ENCODE peak calls at places on chromosomes 1 and 21, in five cellular contexts. T is glutamatergic neuron, A is fibroblast of lung, D is HFF-Myc, H is HCT116. C is an unnamed sample.

GRCh38 chr1:206911064-206911663 is 10.6 kb downstream of the FCMR start:
- DNase-seq in D (no peak), T (no peak), H (no peak), A (peak), C (peak)

GRCh38 chr21:42002421-42002958 is 7.7 kb downstream of the ZBTB21 start:
- DNase-seq in A (peak), D (peak), H (no peak), T (no peak), C (peak)

GRCh38 chr1:248822148-248823032 is 3.3 kb downstream of the SH3BP5L start:
- DNase-seq in A (peak), H (no peak), T (no peak), D (no peak), C (no peak)

GRCh38 chr1:55375617-55376258 is 160.6 kb upstream of the USP24 start:
- DNase-seq in A (peak), H (peak), D (peak), T (peak), C (peak)

GRCh38 chr1:84973493-84974334 is 23.2 kb downstream of the MCOLN2 start:
- DNase-seq in H (no peak), T (no peak), D (no peak), A (no peak), C (peak)

GRCh38 chr1:17893891-17894631 is 138.9 kb downstream of the ACTL8 start:
- DNase-seq in H (no peak), D (no peak), T (no peak), A (no peak), C (no peak)

GRCh38 chr1:213070399-213070798 is 19.4 kb downstream of the RPS6KC1 start:
- DNase-seq in H (no peak), A (peak), D (peak), T (no peak), C (peak)

GRCh38 chr1:156390409-156391144 is 21.6 kb downstream of the RHBG start:
- DNase-seq in T (no peak), D (no peak), A (no peak), H (no peak), C (no peak)

GRCh38 chr1:112172294-112172882 is 182.9 kb upstream of the KCND3 start:
- DNase-seq in T (no peak), A (peak), H (no peak), D (peak), C (peak)

GRCh38 chr1:31588751-31589515 is 12.6 kb downstream of the TINAGL1 start:
- DNase-seq in D (no peak), A (peak), H (no peak), T (no peak), C (no peak)

GRCh38 chr1:203491664-203492485 is 2.1 kb upstream of the OPTC start:
- DNase-seq in H (no peak), A (no peak), D (no peak), T (peak), C (no peak)

GRCh38 chr1:18512883-18513282 is 32.2 kb downstream of the KLHDC7A start:
- DNase-seq in A (no peak), T (no peak), D (no peak), H (no peak), C (no peak)

GRCh38 chr1:162444903-162445302 is 33.0 kb upstream of the SH2D1B start:
- DNase-seq in H (no peak), A (no peak), D (no peak), T (no peak), C (no peak)

GRCh38 chr1:7255303-7256058 is 470.2 kb downstream of the CAMTA1 start:
- DNase-seq in T (no peak), D (peak), H (no peak), A (peak), C (peak)

GRCh38 chr1:246588322-246588721 is 22.1 kb downstream of the CNST start:
- DNase-seq in D (no peak), T (no peak), A (peak), H (no peak), C (peak)

GRCh38 chr1:150876111-150876434 is 326 bp downstream of the ARNT start:
- DNase-seq in A (peak), T (peak), D (peak), H (peak), C (peak)

GRCh38 chr1:229067546-229067945 is 203.4 kb upstream of the RAB4A start:
- DNase-seq in D (no peak), T (no peak), A (no peak), H (no peak), C (no peak)

GRCh38 chr1:185441608-185442007 is 124.6 kb upstream of the IVNS1ABP start:
- DNase-seq in D (no peak), T (no peak), A (peak), H (no peak), C (peak)

GRCh38 chr1:59747469-59748014 is 67.2 kb upstream of the HOOK1 start:
- DNase-seq in H (no peak), D (no peak), A (peak), T (no peak), C (no peak)

GRCh38 chr1:180365039-180365438 is 135.0 kb downstream of the LHX4 start:
- DNase-seq in T (no peak), D (no peak), A (no peak), H (no peak), C (peak)

GRCh38 chr1:1013105-1013921 is at the start of gene ISG15:
- DNase-seq in D (no peak), A (peak), T (no peak), H (peak), C (peak)

GRCh38 chr1:17653728-17654351 is 101.3 kb upstream of the ACTL8 start:
- DNase-seq in H (no peak), D (no peak), T (peak), A (peak), C (peak)

GRCh38 chr1:102840741-102841140 is 267.6 kb downstream of the COL11A1 start:
- DNase-seq in H (no peak), T (no peak), A (no peak), D (no peak), C (no peak)

GRCh38 chr1:16999863-17000262 is 11.9 kb downstream of the ATP13A2 start:
- DNase-seq in D (no peak), A (no peak), T (no peak), H (no peak), C (no peak)

GRCh38 chr1:145977486-145978476 is 13.3 kb downstream of the POLR3GL start:
- DNase-seq in A (peak), H (peak), T (peak), D (peak), C (peak)

GRCh38 chr1:119918301-119918700 is 22.0 kb upstream of the ADAM30 start:
- DNase-seq in A (no peak), H (no peak), T (no peak), D (no peak), C (no peak)

GRCh38 chr1:62352387-62352786 is 33.2 kb upstream of the KANK4 start:
- DNase-seq in D (no peak), T (no peak), A (no peak), H (no peak), C (no peak)

GRCh38 chr1:219567341-219567947 is 45.5 kb downstream of the ZC3H11B start:
- DNase-seq in A (peak), T (no peak), D (no peak), H (peak), C (peak)

GRCh38 chr1:244920911-244921310 is 56.6 kb upstream of the HNRNPU start:
- DNase-seq in A (no peak), H (no peak), D (no peak), T (no peak), C (peak)

GRCh38 chr1:100387209-100387608 is 34.9 kb downstream of the CDC14A start:
- DNase-seq in H (no peak), D (no peak), T (no peak), A (peak), C (peak)

GRCh38 chr1:4464478-4464877 is 189.9 kb upstream of the AJAP1 start:
- DNase-seq in H (no peak), T (no peak), A (no peak), D (no peak), C (no peak)

GRCh38 chr1:52367272-52367671 is 1.3 kb upstream of the CC2D1B start:
- DNase-seq in D (no peak), A (no peak), T (no peak), H (no peak), C (no peak)

GRCh38 chr1:7279753-7280150 is 491.3 kb upstream of the VAMP3 start:
- DNase-seq in D (no peak), A (no peak), T (no peak), H (no peak), C (no peak)

GRCh38 chr1:1222575-1223225 is 8.7 kb upstream of the TNFRSF4 start:
- DNase-seq in T (no peak), D (no peak), H (no peak), A (no peak), C (no peak)

GRCh38 chr1:109281680-109282496 is 1.1 kb downstream of the PSRC1 start:
- DNase-seq in A (no peak), H (no peak), D (no peak), T (no peak), C (peak)

GRCh38 chr1:26378088-26378878 is 5.7 kb upstream of the ZNF683 start:
- DNase-seq in T (no peak), A (peak), D (peak), H (no peak), C (peak)

GRCh38 chr21:26070121-26070520 is 100.4 kb downstream of the APP start:
- DNase-seq in H (no peak), D (no peak), A (no peak), T (no peak), C (no peak)

GRCh38 chr1:29760165-29760564 is 523.8 kb downstream of the PTPRU start:
- DNase-seq in T (no peak), D (no peak), H (no peak), A (no peak), C (no peak)

GRCh38 chr21:17270234-17270633 is 242.6 kb upstream of the CXADR start:
- DNase-seq in A (peak), H (no peak), D (peak), T (no peak), C (peak)

GRCh38 chr1:41431490-41432350 is 52.8 kb downstream of the EDN2 start:
- DNase-seq in A (no peak), H (no peak), D (no peak), T (no peak), C (no peak)
- TF ChIP-seq CTCF in A (no peak), H (no peak), D (no peak), T (no peak), C (no peak)

DNA sequence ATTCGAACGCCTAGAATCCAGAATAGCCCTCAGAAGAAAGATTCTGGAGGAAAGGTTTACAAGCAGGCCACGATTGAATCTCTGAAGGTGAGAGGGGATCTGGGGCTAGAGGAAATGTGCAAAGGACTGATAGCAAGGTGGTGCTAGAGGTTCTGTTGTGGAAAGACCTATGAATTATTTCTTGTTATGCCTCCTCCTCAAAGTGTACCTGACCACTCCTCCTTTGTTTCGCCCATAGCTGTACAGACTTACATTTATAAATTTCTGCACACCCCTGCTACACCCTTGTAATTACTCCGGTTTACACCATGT is 986 bp downstream of the TCEANC2 start:
- DNase-seq in T (no peak), A (no peak), H (no peak), D (no peak), C (no peak)
- TF ChIP-seq CTCF in T (no peak), A (no peak), H (no peak), D (no peak), C (no peak)

DNA sequence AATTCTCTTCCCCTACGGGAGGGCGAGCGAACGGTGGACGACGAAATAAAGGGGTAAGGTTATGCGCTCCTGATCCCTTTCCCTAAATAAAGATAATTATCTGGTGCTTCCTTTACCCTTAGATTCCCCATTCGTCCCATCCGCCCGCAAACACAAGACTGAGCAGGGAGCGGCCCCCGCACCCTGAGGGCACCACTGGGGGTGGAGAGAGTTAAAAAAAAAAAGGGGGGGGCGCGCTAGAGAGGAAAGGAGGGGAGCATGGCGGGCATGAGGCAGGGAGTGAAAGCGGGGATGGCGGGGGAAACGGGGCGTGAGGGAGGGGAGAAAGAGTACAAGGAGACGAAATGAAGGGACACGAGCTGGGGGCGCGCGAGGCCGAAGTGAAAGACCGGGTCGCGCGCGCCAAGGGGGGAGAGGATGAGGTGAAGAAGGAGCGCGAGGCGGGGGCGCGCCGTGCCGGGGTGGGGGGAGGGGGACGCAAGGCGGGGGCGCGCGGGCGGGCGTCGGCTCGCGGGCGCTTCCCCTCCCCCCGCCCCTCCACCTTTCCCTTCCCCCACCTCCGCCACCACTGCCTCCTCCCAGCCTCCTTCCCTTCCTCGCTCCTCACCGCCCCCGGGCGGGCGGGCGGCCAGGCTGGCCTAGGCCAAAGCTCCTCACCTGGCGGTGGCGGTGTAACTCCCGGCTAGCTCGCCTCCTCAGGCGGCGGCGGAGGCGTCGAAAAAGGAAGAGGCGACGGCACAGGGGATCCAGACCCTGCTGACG is 515 bp downstream of the GATAD2B start:
- DNase-seq in A (no peak), D (no peak), T (peak), H (no peak), C (peak)
- TF ChIP-seq CTCF in A (no peak), D (no peak), T (no peak), H (peak), C (no peak)

GRCh38 chr1:21834666-21835065 is 22.6 kb downstream of the LDLRAD2 start:
- DNase-seq in H (no peak), A (no peak), D (no peak), T (no peak), C (no peak)

GRCh38 chr1:21833392-21833976 is 21.4 kb downstream of the LDLRAD2 start:
- DNase-seq in T (no peak), D (no peak), A (no peak), H (no peak), C (no peak)

GRCh38 chr1:21836010-21836409 is 23.9 kb downstream of the LDLRAD2 start:
- DNase-seq in H (no peak), T (no peak), D (no peak), A (no peak), C (no peak)

GRCh38 chr1:21831454-21831970 is 19.4 kb downstream of the LDLRAD2 start:
- DNase-seq in H (no peak), D (no peak), A (no peak), T (no peak), C (no peak)

DNA sequence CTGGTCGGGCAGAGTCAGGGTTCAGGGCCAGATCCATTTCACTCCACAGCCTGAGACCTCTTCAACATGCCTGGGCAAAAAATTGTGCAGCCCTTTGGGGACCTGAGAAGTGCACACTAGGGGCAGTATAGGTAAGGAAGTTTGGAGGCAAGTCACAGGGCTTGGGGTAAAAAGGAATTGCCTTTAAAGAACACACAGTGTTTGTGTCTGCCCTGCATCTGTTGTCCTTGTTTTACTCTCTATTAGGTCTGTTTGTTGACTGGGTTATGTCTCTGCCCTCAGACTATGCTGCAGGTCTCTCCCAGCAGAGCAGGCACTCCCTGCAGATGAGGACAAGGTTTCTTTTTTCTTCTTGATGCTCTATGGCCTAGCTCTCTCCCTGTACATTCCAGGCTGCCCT is 22.0 kb downstream of the LDLRAD2 start:
- DNase-seq in T (no peak), A (no peak), H (no peak), D (no peak), C (no peak)
- TF ChIP-seq CTCF in T (no peak), A (no peak), H (no peak), D (no peak), C (peak)

DNA sequence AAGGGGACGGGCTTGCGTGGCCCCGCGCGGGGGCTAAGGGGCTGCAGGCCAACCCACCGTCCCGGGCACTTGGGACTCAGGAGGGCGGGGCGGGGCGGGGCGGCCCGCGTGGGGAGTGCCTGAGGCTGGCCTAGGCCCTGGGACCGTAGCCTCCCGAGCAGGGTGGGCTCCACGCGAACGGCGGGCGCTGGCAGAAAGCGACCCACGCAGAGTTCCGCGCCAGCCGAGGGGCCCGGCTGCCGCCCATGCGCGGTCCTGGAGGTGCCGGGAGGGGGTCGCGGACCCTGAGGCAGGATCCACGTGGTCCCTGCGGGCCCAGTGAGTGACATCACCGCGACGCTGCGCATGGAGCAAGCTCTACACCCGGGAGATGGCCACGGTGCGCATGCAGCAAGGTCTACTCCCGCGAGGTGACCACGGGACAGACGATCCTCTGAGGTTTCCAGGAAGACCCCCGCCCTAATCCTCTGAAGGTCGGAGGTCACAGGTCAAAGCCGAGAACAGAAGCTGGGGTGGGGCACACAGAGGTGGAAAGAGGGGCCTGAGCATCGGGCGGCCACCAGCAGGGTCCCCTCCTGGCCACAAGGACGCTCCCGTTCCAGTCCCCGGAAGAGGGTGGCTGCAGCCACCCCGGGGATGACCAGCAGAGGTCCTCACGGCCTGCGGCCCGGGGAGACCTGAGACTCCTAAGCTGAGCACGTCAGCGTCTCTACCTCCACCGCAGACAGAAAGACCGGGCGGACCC is 13.5 kb upstream of the SLC19A1 start:
- DNase-seq in A (peak), D (peak), T (peak), H (peak), C (peak)
- TF ChIP-seq CTCF in A (peak), D (peak), T (peak), H (peak), C (peak)